ENCODE peak calls at places on chromosomes 12 and 14, in seven cellular contexts. D is PC-3, J is foreskin fibroblast, F is Panc1, G is GM06990, P is fibroblast of mammary gland, Y is epithelial cell of esophagus. H is an unnamed sample.

GRCh38 chr14:43172899-43173548 is 1334.1 kb downstream of the FSCB start:
- DNase-seq in D (no peak), P (no peak), Y (no peak), F (no peak), G (no peak), J (no peak), H (no peak)

GRCh38 chr14:36944307-36945010 is 227.9 kb downstream of the SLC25A21 start:
- DNase-seq in P (peak), F (no peak), J (peak), G (no peak), Y (peak), D (peak), H (peak)

GRCh38 chr14:70640938-70641547 is 673 bp upstream of the TTC9 start:
- DNase-seq in G (peak), Y (peak), J (peak), D (peak), F (no peak), P (peak), H (no peak)

GRCh38 chr12:11981174-11981733 is 89.5 kb upstream of the BCL2L14 start:
- DNase-seq in Y (peak), P (peak), G (peak), D (peak), J (no peak), F (no peak), H (peak)

GRCh38 chr12:32455607-32456063 is 56.3 kb downstream of the FGD4 start:
- DNase-seq in F (peak), G (no peak), Y (peak), J (peak), D (peak), P (peak), H (peak)

GRCh38 chr12:4143909-4144308 is 129.7 kb upstream of the CCND2 start:
- DNase-seq in F (no peak), Y (no peak), J (no peak), G (no peak), D (peak), P (no peak), H (no peak)

GRCh38 chr12:110704231-110704630 is 15.3 kb upstream of the HVCN1 start:
- DNase-seq in J (no peak), Y (no peak), F (no peak), G (no peak), D (no peak), P (no peak), H (no peak)

GRCh38 chr12:49030714-49031572 is 12.4 kb upstream of the PRKAG1 start:
- DNase-seq in F (no peak), Y (no peak), P (no peak), D (no peak), G (no peak), J (no peak), H (no peak)

GRCh38 chr14:44279357-44279756 is 227.7 kb downstream of the FSCB start:
- DNase-seq in Y (no peak), F (no peak), D (no peak), G (no peak), P (no peak), J (no peak), H (no peak)

GRCh38 chr14:69708586-69709169 is 58.3 kb upstream of the SRSF5 start:
- DNase-seq in P (no peak), J (no peak), F (no peak), G (no peak), Y (peak), D (peak), H (no peak)

GRCh38 chr14:65429757-65430156 is 17.2 kb downstream of the FUT8 start:
- DNase-seq in J (no peak), D (no peak), F (no peak), Y (no peak), G (no peak), P (no peak), H (no peak)

GRCh38 chr12:1843641-1844005 is 23.3 kb downstream of the LRTM2 start:
- DNase-seq in J (no peak), P (no peak), Y (no peak), D (no peak), F (no peak), G (no peak), H (no peak)

GRCh38 chr12:58176296-58176869 is 235.0 kb downstream of the ATP23 start:
- DNase-seq in P (peak), Y (peak), D (peak), J (peak), F (peak), G (no peak), H (peak)

GRCh38 chr14:23068792-23069412 is 11.6 kb upstream of the CDH24 start:
- DNase-seq in G (no peak), D (peak), F (peak), J (peak), Y (peak), P (peak), H (peak)

GRCh38 chr12:107320929-107321618 is 227.7 kb upstream of the CRY1 start:
- DNase-seq in F (no peak), Y (peak), D (peak), J (no peak), G (no peak), P (no peak), H (peak)

GRCh38 chr12:26340649-26341048 is 145.3 kb downstream of the SSPN start:
- DNase-seq in P (no peak), D (no peak), J (no peak), F (no peak), G (peak), Y (no peak), H (no peak)

GRCh38 chr14:72643317-72643801 is 250.5 kb downstream of the DPF3 start:
- DNase-seq in P (peak), J (peak), Y (peak), G (no peak), D (peak), F (no peak), H (peak)

GRCh38 chr12:67789266-67789665 is 140.7 kb downstream of the DYRK2 start:
- DNase-seq in P (no peak), G (no peak), D (no peak), Y (no peak), F (no peak), J (no peak), H (no peak)

GRCh38 chr12:119869720-119870119 is 7.4 kb downstream of the CIT start:
- DNase-seq in D (peak), F (no peak), J (peak), Y (peak), P (peak), G (no peak), H (peak)

GRCh38 chr12:1768585-1768984 is 51.8 kb upstream of the LRTM2 start:
- DNase-seq in J (peak), G (no peak), Y (no peak), P (peak), F (no peak), D (no peak), H (peak)

GRCh38 chr12:19398376-19399363 is 40.6 kb upstream of the AEBP2 start:
- DNase-seq in J (no peak), D (no peak), G (no peak), P (peak), F (no peak), Y (no peak), H (peak)

GRCh38 chr14:51575225-51576111 is 76.2 kb upstream of the FRMD6 start:
- DNase-seq in G (no peak), P (peak), Y (no peak), D (no peak), J (no peak), F (no peak), H (peak)

GRCh38 chr14:64196668-64197411 is 97.3 kb downstream of the ESR2 start:
- DNase-seq in P (peak), Y (no peak), G (peak), J (peak), F (no peak), D (no peak), H (peak)

GRCh38 chr12:95446511-95446910 is 27.4 kb upstream of the METAP2 start:
- DNase-seq in P (peak), J (peak), D (no peak), F (no peak), G (no peak), Y (no peak), H (peak)

GRCh38 chr14:99274346-99275221 is 2.6 kb upstream of the BCL11B start:
- DNase-seq in F (no peak), J (peak), D (peak), P (peak), Y (peak), G (peak), H (peak)

GRCh38 chr14:52179151-52179790 is 88.2 kb upstream of the PTGDR start:
- DNase-seq in D (no peak), J (no peak), F (no peak), P (no peak), G (no peak), Y (no peak), H (no peak)

GRCh38 chr14:90903101-90903500 is 86.9 kb upstream of the TTC7B start:
- DNase-seq in J (peak), F (peak), Y (peak), D (peak), G (peak), P (peak), H (peak)

GRCh38 chr14:73105050-73105449 is 31.3 kb upstream of the PSEN1 start:
- DNase-seq in P (peak), J (no peak), Y (no peak), F (no peak), G (no peak), D (no peak), H (no peak)

GRCh38 chr14:60653388-60653690 is 4.1 kb upstream of the SIX1 start:
- DNase-seq in P (no peak), G (no peak), D (no peak), Y (no peak), F (no peak), J (no peak), H (no peak)

GRCh38 chr14:60655114-60655897 is 6.0 kb upstream of the SIX1 start:
- DNase-seq in D (no peak), P (no peak), G (no peak), F (no peak), J (no peak), Y (no peak), H (no peak)

GRCh38 chr14:60653709-60654161 is 4.5 kb upstream of the SIX1 start:
- DNase-seq in J (no peak), F (no peak), Y (no peak), G (no peak), P (no peak), D (no peak), H (no peak)

GRCh38 chr14:60652674-60653387 is 3.6 kb upstream of the SIX1 start:
- DNase-seq in Y (no peak), J (no peak), G (no peak), F (no peak), P (no peak), D (no peak), H (no peak)

GRCh38 chr14:60654303-60654925 is 5.1 kb upstream of the SIX1 start:
- DNase-seq in P (peak), Y (no peak), F (no peak), G (no peak), D (peak), J (peak), H (peak)
- TF ChIP-seq CTCF in P (no peak), Y (no peak), F (no peak), G (no peak), D (no peak), J (no peak), H (no peak)

GRCh38 chr12:88336071-88336768 is 194.1 kb downstream of the TMTC3 start:
- DNase-seq in D (no peak), G (no peak), F (no peak), J (peak), P (peak), Y (no peak), H (peak)

GRCh38 chr12:88339254-88339949 is 197.3 kb downstream of the TMTC3 start:
- DNase-seq in Y (peak), P (peak), J (peak), G (no peak), D (peak), F (no peak), H (peak)

GRCh38 chr12:88338486-88338885 is 196.4 kb downstream of the TMTC3 start:
- DNase-seq in D (no peak), G (no peak), F (no peak), Y (no peak), P (peak), J (no peak), H (peak)

GRCh38 chr12:88339966-88340365 is 197.9 kb downstream of the TMTC3 start:
- DNase-seq in P (peak), D (no peak), Y (peak), J (peak), F (no peak), G (no peak), H (peak)

GRCh38 chr12:88334271-88334670 is 192.2 kb downstream of the TMTC3 start:
- DNase-seq in J (peak), Y (peak), P (peak), D (peak), F (no peak), G (peak), H (no peak)
- H3K4me3 ChIP-seq in J (no peak), Y (no peak), P (no peak), D (peak), F (no peak), G (no peak), H (no peak)

GRCh38 chr14:56282179-56282578 is 164.0 kb downstream of the PELI2 start:
- DNase-seq in Y (no peak), P (no peak), G (no peak), J (no peak), D (no peak), F (no peak), H (no peak)

GRCh38 chr14:56278383-56278782 is 160.2 kb downstream of the PELI2 start:
- DNase-seq in J (no peak), D (no peak), P (no peak), G (no peak), F (no peak), Y (no peak), H (no peak)

GRCh38 chr14:56284641-56285040 is 166.4 kb downstream of the PELI2 start:
- DNase-seq in Y (no peak), D (no peak), P (no peak), G (no peak), J (no peak), F (no peak), H (no peak)

DNA sequence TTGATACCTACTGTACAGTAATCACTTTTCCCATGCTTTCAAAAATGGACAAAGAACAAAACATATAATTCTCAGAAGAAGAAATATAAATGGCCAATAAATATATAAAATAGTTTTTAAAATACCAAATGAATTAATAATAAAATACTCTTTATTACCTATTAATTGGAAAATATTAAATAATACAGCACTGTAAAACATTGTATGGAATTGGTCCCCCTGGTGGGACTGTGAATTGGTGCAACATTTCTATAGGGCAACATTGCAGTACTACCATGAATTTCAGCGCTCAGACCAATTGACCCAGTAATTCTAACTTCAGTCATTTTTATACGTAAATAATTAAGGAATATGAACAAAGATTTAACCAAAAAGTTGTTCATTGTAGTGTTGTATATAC is 162.6 kb downstream of the PELI2 start:
- DNase-seq in P (no peak), F (no peak), D (peak), Y (no peak), J (no peak), G (no peak), H (no peak)
- TF ChIP-seq CTCF in P (peak), F (no peak), D (peak), Y (peak), J (no peak), G (no peak), H (peak)

DNA sequence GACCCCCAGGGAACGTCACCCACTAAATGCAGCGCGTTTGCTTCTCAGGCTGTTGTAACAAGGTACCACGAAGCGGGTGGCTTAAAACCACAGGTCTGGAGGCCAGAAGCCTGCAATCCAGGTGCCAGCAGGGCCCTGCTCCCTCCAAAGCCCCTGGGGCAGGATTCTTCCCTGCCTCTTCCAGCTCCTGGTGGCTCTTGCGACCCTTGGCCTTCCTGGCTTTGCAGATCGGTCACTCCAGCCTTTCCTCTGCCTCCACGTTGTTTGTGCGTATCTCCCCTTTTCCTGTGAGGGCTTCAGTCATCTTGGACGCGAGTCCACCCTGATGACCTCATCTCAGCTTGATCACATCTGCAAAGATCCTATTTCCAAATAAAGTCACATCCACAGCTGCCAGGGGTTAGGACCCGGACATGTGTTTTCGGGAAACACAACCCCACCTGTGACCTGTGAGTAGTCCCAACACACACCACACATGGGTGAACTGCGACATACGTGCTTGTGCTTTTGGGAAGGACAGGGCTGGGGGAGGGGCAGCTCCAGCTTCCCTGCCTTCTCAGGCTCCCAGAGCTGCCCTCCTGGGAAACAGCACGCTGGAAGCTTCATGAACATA is 114.5 kb upstream of the NCOR2 start:
- DNase-seq in P (peak), Y (peak), G (no peak), J (peak), D (peak), F (peak), H (peak)
- H3K4me3 ChIP-seq in P (no peak), Y (no peak), G (no peak), J (no peak), D (peak), F (peak), H (no peak)

DNA sequence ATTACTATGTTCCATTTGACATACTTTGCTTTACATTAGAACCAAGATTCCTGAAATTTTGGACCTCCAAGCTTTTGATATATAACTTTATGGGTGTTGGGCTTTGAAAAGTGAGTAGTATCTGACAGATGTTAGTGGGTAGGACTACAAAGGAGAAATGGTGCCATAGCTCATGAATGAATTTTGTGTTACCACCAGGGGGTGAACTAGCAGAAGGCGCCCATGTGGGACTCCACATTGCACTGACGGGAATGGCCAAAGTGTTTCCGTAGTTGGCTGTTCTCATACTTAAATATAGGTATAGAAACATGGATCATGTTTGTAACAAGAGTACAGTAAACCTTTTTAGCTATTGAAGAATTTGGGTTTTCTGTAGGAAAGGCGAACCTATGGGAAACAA is 337.5 kb downstream of the FLRT2 start:
- DNase-seq in D (peak), F (no peak), J (no peak), Y (peak), P (no peak), G (no peak), H (no peak)
- TF ChIP-seq CTCF in D (peak), F (peak), J (no peak), Y (no peak), P (peak), G (no peak), H (no peak)

DNA sequence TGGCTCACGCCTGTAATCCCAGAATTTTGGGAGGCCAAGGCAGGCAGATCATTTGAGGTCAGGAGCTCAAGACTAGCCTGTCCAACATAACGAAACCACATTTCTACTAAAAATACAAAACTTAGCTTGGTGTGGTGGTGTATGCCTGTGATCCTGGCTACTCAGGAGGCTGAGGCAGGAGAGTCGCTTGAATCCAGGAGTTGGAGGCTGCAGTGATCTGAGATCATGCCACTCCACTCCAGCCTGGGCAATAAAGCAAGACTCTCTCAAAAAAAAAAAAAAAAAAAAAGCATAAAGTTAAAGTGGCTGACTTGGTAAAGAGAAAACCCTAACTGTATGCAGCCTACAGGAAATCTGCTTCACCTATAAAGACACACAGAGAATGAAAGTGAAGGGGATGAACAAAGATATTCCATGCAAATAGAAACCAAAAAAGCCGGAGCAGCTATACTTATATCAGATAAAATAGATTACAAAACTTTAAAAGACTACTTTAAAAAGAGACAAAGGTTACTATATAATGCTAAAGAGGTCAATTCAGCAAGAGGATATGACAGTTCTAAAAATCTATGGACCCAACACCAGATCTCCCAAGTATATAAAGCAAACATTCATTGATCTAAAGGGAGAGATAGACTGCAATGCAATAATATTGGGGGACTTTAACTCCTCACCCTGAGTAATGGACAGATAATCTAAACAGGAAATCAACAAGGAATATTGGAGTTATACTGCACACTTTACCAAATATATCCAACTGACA is 4.1 kb downstream of the CLEC2B start:
- DNase-seq in F (no peak), Y (no peak), G (no peak), P (no peak), J (no peak), D (no peak), H (no peak)
- H3K4me3 ChIP-seq in F (peak), Y (no peak), G (no peak), P (no peak), J (no peak), D (no peak), H (peak)

H was measured in AG10803.